ENCODE peak calls at places on chromosome 6, in four cellular contexts. Z, N, V and W are unnamed samples.

GRCh38 chr6:18388942-18389341 is 1.8 kb downstream of the RNF144B start:
- DNase-seq in N (peak), Z (no peak), V (no peak), W (no peak)

GRCh38 chr6:163337958-163338357 is 76.6 kb upstream of the QKI start:
- DNase-seq in N (no peak), Z (no peak), V (no peak), W (no peak)

GRCh38 chr6:169778646-169779045 is 27.2 kb downstream of the ERMARD start:
- DNase-seq in Z (no peak), V (no peak), N (no peak), W (no peak)

GRCh38 chr6:111409430-111409829 is 73.6 kb downstream of the REV3L start:
- DNase-seq in Z (no peak), N (no peak), V (no peak), W (no peak)

GRCh38 chr6:4101298-4101697 is 22.4 kb upstream of the FAM217A start:
- DNase-seq in Z (no peak), V (no peak), N (no peak), W (no peak)

GRCh38 chr6:5398530-5398929 is 137.2 kb downstream of the FARS2 start:
- DNase-seq in Z (no peak), N (peak), V (no peak), W (no peak)

GRCh38 chr6:136609878-136610706 is 59.9 kb upstream of the MAP7 start:
- DNase-seq in N (peak), V (no peak), Z (peak), W (no peak)

GRCh38 chr6:71238351-71238750 is 50.3 kb upstream of the OGFRL1 start:
- DNase-seq in Z (no peak), V (no peak), N (peak), W (no peak)

GRCh38 chr6:168050861-168051586 is 28.0 kb downstream of the FRMD1 start:
- DNase-seq in V (no peak), Z (no peak), N (peak), W (no peak)

GRCh38 chr6:169158182-169158573 is 95.5 kb downstream of the THBS2 start:
- DNase-seq in N (peak), Z (peak), V (no peak), W (no peak)

GRCh38 chr6:170186909-170187668 is 103.8 kb downstream of the DLL1 start:
- DNase-seq in V (no peak), Z (peak), N (no peak), W (no peak)

GRCh38 chr6:80029442-80029841 is 25.0 kb downstream of the TTK start:
- DNase-seq in V (no peak), N (no peak), Z (no peak), W (no peak)

GRCh38 chr6:135576055-135576454 is 78.5 kb upstream of the AHI1 start:
- DNase-seq in N (peak), V (no peak), Z (no peak), W (no peak)

GRCh38 chr6:137214931-137215330 is 4.3 kb downstream of the IFNGR1 start:
- DNase-seq in N (no peak), V (no peak), Z (no peak), W (no peak)

GRCh38 chr6:53326372-53327016 is 22.3 kb downstream of the ELOVL5 start:
- DNase-seq in Z (peak), N (peak), V (no peak), W (no peak)

GRCh38 chr6:43097098-43097489 is 21.0 kb downstream of the PTK7 start:
- DNase-seq in V (no peak), Z (no peak), N (no peak), W (no peak)

GRCh38 chr6:166119116-166119911 is 48.3 kb downstream of the TBXT start:
- DNase-seq in V (no peak), Z (no peak), N (no peak), W (no peak)

GRCh38 chr6:157756708-157757429 is 66.2 kb upstream of the SNX9 start:
- DNase-seq in N (peak), V (peak), Z (peak), W (peak)

GRCh38 chr6:104639671-104640070 is 220.0 kb downstream of the HACE1 start:
- DNase-seq in N (peak), Z (no peak), V (no peak), W (no peak)

GRCh38 chr6:12490904-12491571 is 200.9 kb downstream of the EDN1 start:
- DNase-seq in Z (peak), N (peak), V (no peak), W (no peak)

GRCh38 chr6:85792278-85792677 is 149.6 kb upstream of the SYNCRIP start:
- DNase-seq in V (no peak), Z (no peak), N (no peak), W (no peak)

GRCh38 chr6:3653528-3654070 is 97.9 kb downstream of the PXDC1 start:
- DNase-seq in V (no peak), N (no peak), Z (no peak), W (no peak)

GRCh38 chr6:113476937-113477839 is 380.0 kb upstream of the MARCKS start:
- DNase-seq in V (no peak), Z (peak), N (no peak), W (no peak)

GRCh38 chr6:154350293-154350692 is 6.3 kb downstream of the IPCEF1 start:
- DNase-seq in V (no peak), N (no peak), Z (no peak), W (no peak)

GRCh38 chr6:72218125-72218524 is 331.8 kb downstream of the RIMS1 start:
- DNase-seq in N (peak), V (no peak), Z (no peak), W (no peak)

GRCh38 chr6:52537001-52537753 is 39.7 kb downstream of the TRAM2 start:
- DNase-seq in V (no peak), N (no peak), Z (no peak), W (no peak)

GRCh38 chr6:41970436-41970846 is 28.8 kb upstream of the CCND3 start:
- DNase-seq in Z (peak), N (peak), V (peak), W (peak)

GRCh38 chr6:17200395-17200794 is 80.8 kb upstream of the RBM24 start:
- DNase-seq in N (no peak), V (no peak), Z (no peak), W (no peak)
- TF ChIP-seq CTCF in N (peak), V (no peak), Z (no peak), W (no peak)

GRCh38 chr6:156526081-156526480 is 251.1 kb upstream of the ARID1B start:
- DNase-seq in N (no peak), V (no peak), Z (no peak), W (no peak)
- TF ChIP-seq CTCF in N (no peak), V (no peak), Z (no peak), W (no peak)

GRCh38 chr6:64280569-64280968 is 645.0 kb downstream of the PHF3 start:
- DNase-seq in Z (no peak), N (peak), V (no peak), W (no peak)
- TF ChIP-seq CTCF in Z (no peak), N (peak), V (no peak), W (no peak)

DNA sequence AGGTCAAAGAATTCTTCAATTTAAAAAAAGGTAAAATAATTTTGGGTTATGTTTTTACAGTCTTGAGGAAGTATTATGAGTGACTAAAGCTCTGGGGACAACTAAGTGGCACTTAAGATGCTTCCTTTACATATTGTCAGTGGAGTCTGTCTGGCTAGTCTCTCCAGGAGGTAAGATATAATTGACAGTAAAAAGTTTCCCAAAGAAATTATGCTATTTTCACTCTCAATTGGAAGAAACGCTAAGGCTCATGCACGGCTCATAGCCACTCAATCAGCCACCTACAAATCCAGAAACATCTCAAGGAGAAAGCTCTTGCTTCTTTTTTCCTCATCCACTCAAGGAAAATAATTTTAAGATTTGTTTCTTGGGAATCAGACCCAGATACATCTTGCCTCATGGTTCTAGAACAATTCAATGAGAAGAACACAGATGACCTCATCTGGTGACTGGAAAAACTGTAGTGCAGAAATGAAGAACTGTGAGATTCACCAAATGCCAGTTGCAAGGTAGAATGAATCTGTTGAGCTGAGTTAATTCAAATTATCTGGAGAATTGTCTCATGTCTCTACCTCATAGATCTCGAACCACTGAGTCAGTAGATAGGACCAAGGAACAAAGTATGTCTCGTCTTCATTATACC is 252.9 kb downstream of the TPBG start:
- DNase-seq in Z (no peak), N (peak), V (no peak), W (no peak)
- TF ChIP-seq CTCF in Z (no peak), N (no peak), V (no peak), W (no peak)

GRCh38 chr6:149699150-149699549 is 18.8 kb downstream of the LATS1 start:
- DNase-seq in N (no peak), Z (no peak), V (no peak), W (no peak)
- TF ChIP-seq CTCF in N (no peak), Z (no peak), V (no peak), W (no peak)

GRCh38 chr6:38843798-38844197 is 128.7 kb downstream of the DNAH8 start:
- DNase-seq in V (no peak), N (no peak), Z (no peak), W (no peak)
- TF ChIP-seq CTCF in V (no peak), N (no peak), Z (no peak), W (no peak)